ENCODE peak calls at places on chromosomes 2 and 18, in eight cellular contexts. P is PC-3, Y is OCI-LY7, G is GM23338, B is hepatocyte, O is neural progenitor cell, S is HCT116, T is MM.1S. E is an unnamed sample.

GRCh38 chr18:36366994-36367839 is 69.7 kb downstream of the FHOD3 start:
- DNase-seq in P (no peak), Y (no peak), G (no peak), B (no peak), O (no peak), S (no peak), T (no peak), E (no peak)

GRCh38 chr2:241993386-241994005 is 124.0 kb downstream of the RTP5 start:
- DNase-seq in P (no peak), Y (no peak), G (no peak), B (no peak), O (no peak), S (no peak), T (no peak), E (no peak)

GRCh38 chr2:2742745-2743144 is 411.7 kb upstream of the MYT1L start:
- DNase-seq in P (no peak), Y (no peak), G (no peak), B (no peak), O (no peak), S (no peak), T (no peak), E (peak)

GRCh38 chr2:36441816-36442215 is 86.2 kb downstream of the CRIM1 start:
- DNase-seq in P (peak), Y (no peak), G (no peak), B (no peak), O (no peak), S (no peak), T (no peak), E (peak)

GRCh38 chr2:160984426-160985077 is 175.7 kb upstream of the TANK start:
- DNase-seq in P (no peak), Y (no peak), G (no peak), B (no peak), O (no peak), S (no peak), T (no peak), E (peak)

GRCh38 chr2:30981101-30981500 is 157.1 kb downstream of the GALNT14 start:
- DNase-seq in P (no peak), Y (no peak), G (no peak), B (peak), O (no peak), S (no peak), T (no peak), E (no peak)

GRCh38 chr2:131519466-131519865 is 8.2 kb upstream of the CCDC74A start:
- DNase-seq in P (no peak), Y (no peak), G (no peak), B (no peak), O (no peak), S (no peak), T (no peak), E (no peak)

GRCh38 chr2:104434363-104434792 is 419.5 kb upstream of the POU3F3 start:
- DNase-seq in P (no peak), Y (no peak), G (peak), B (peak), O (peak), S (no peak), T (peak), E (peak)

GRCh38 chr18:29892960-29893558 is 1149.5 kb downstream of the DSC3 start:
- DNase-seq in P (peak), Y (peak), G (peak), B (no peak), O (peak), S (no peak), T (peak), E (peak)

GRCh38 chr2:234595829-234596228 is 98.9 kb upstream of the ARL4C start:
- DNase-seq in P (no peak), Y (no peak), G (no peak), B (no peak), O (no peak), S (no peak), T (no peak), E (peak)

GRCh38 chr2:43024515-43024962 is 201.9 kb downstream of the ZFP36L2 start:
- DNase-seq in P (peak), Y (peak), G (peak), B (peak), O (peak), S (peak), T (peak), E (peak)

GRCh38 chr2:219765236-219765635 is 137.8 kb downstream of the SLC4A3 start:
- DNase-seq in P (no peak), Y (peak), G (no peak), B (no peak), O (no peak), S (no peak), T (no peak), E (no peak)

GRCh38 chr18:48161911-48162698 is 231.6 kb upstream of the SMAD2 start:
- DNase-seq in P (no peak), Y (no peak), G (peak), B (no peak), O (no peak), S (no peak), T (no peak), E (no peak)

GRCh38 chr18:63951302-63951705 is 2.2 kb downstream of the HMSD start:
- DNase-seq in P (peak), Y (no peak), G (no peak), B (no peak), O (no peak), S (no peak), T (no peak), E (peak)

GRCh38 chr2:16181062-16181740 is 240.9 kb downstream of the MYCN start:
- DNase-seq in P (no peak), Y (no peak), G (no peak), B (no peak), O (no peak), S (no peak), T (no peak), E (no peak)

GRCh38 chr2:148813603-148814065 is 61.4 kb upstream of the KIF5C start:
- DNase-seq in P (no peak), Y (peak), G (peak), B (no peak), O (peak), S (no peak), T (no peak), E (no peak)

GRCh38 chr2:199581935-199582336 is 124.2 kb upstream of the SATB2 start:
- DNase-seq in P (no peak), Y (no peak), G (peak), B (no peak), O (peak), S (no peak), T (no peak), E (no peak)

GRCh38 chr18:13258792-13259385 is 40.3 kb downstream of the LDLRAD4 start:
- DNase-seq in P (no peak), Y (no peak), G (no peak), B (no peak), O (no peak), S (no peak), T (no peak), E (no peak)

GRCh38 chr2:38789689-38790088 is 11.7 kb downstream of the GEMIN6 start:
- DNase-seq in P (no peak), Y (no peak), G (no peak), B (no peak), O (no peak), S (no peak), T (no peak), E (no peak)

GRCh38 chr2:234241656-234242445 is 191.3 kb downstream of the SPP2 start:
- DNase-seq in P (peak), Y (no peak), G (no peak), B (no peak), O (peak), S (no peak), T (no peak), E (peak)

GRCh38 chr2:98568161-98568956 is 40.0 kb downstream of the COA5 start:
- DNase-seq in P (no peak), Y (no peak), G (no peak), B (no peak), O (no peak), S (no peak), T (no peak), E (peak)

GRCh38 chr2:130870161-130870485 is 33.4 kb downstream of the ARHGEF4 start:
- DNase-seq in P (no peak), Y (no peak), G (no peak), B (no peak), O (no peak), S (no peak), T (no peak), E (no peak)

GRCh38 chr2:197599285-197599965 is 76.0 kb downstream of the RFTN2 start:
- DNase-seq in P (peak), Y (peak), G (peak), B (peak), O (peak), S (peak), T (peak), E (peak)

GRCh38 chr2:237309416-237309815 is 104.5 kb downstream of the COL6A3 start:
- DNase-seq in P (no peak), Y (no peak), G (no peak), B (no peak), O (no peak), S (no peak), T (no peak), E (peak)

GRCh38 chr2:62624855-62625254 is 80.7 kb upstream of the EHBP1 start:
- DNase-seq in P (no peak), Y (no peak), G (no peak), B (no peak), O (no peak), S (no peak), T (no peak), E (no peak)

GRCh38 chr2:146321175-146321574 is 1523.7 kb upstream of the ACVR2A start:
- DNase-seq in P (no peak), Y (no peak), G (peak), B (no peak), O (peak), S (no peak), T (no peak), E (no peak)

GRCh38 chr2:146323564-146323963 is 1521.3 kb upstream of the ACVR2A start:
- DNase-seq in P (no peak), Y (no peak), G (no peak), B (no peak), O (no peak), S (no peak), T (no peak), E (peak)

GRCh38 chr2:146324954-146325353 is 1519.9 kb upstream of the ACVR2A start:
- DNase-seq in P (peak), Y (no peak), G (no peak), B (no peak), O (no peak), S (no peak), T (no peak), E (peak)
- TF ChIP-seq EZH2phosphoT487 in P (no peak), Y (no peak), G (no peak), B (no peak), O (no peak), S (no peak), T (no peak), E (no peak)

DNA sequence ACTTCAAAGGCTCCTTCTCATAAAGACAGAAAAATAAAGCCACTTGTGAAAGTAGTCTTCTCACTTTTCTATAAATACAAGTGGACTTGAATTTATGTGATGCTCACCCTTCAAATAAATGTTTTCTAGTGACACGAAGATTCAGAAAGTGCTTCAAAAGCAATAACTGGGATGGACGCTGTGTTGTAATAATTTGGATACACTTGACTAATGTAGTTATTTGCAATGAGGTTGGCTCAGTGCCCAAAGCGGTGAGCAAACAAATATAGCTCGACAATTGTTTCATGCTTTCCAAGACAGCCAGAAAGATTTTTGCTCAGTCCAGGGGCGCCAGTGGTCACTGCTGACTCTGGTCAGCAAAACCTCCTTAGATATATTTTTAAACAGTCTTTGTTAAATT is 278.6 kb upstream of the KLHL14 start:
- DNase-seq in P (peak), Y (no peak), G (no peak), B (peak), O (no peak), S (no peak), T (no peak), E (peak)
- TF ChIP-seq EZH2phosphoT487 in P (no peak), Y (no peak), G (no peak), B (no peak), O (no peak), S (no peak), T (no peak), E (no peak)

DNA sequence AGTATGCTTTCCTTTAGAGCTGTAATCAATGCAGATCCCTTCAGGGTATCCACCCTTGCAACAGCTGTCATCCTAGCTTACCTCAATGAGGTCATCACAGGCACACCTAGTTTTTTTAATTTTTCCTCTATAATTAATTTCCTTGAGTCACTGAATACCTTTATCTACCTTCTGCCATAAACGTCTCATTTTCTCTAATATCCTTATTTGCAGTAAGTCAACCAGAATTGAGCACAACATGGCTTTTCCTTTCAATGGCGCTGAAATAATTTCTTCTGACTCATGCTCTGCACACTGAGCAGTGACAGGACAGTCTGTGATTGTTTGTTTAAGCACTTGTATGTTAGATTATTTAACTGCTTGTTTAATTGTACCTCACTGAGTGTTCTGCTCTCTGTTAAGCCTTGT is 49.4 kb downstream of the ETAA1 start:
- DNase-seq in P (peak), Y (no peak), G (no peak), B (peak), O (no peak), S (no peak), T (no peak), E (no peak)
- TF ChIP-seq EZH2phosphoT487 in P (no peak), Y (no peak), G (no peak), B (no peak), O (no peak), S (no peak), T (no peak), E (no peak)

DNA sequence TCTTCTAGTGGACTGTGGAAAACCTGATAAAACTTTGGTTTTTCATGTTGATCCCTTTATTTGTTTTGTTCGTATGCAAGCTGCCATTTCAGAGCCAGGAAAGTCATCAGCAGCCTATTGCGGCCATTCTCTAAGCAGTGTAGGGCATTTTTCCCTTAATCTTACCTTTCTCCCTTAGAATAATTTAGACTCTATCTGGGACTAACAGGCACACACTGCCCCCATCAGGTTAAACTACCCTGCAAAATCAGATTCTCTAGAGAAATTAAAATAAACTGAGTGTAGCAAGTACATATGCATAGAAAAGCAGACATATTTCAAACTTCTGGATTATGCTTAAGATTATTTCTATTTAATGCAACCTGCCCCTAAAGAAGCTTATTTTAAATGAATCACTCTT is 347.4 kb downstream of the METTL4 start:
- DNase-seq in P (peak), Y (peak), G (peak), B (peak), O (peak), S (peak), T (no peak), E (peak)
- TF ChIP-seq EZH2phosphoT487 in P (no peak), Y (no peak), G (no peak), B (no peak), O (no peak), S (no peak), T (no peak), E (no peak)

DNA sequence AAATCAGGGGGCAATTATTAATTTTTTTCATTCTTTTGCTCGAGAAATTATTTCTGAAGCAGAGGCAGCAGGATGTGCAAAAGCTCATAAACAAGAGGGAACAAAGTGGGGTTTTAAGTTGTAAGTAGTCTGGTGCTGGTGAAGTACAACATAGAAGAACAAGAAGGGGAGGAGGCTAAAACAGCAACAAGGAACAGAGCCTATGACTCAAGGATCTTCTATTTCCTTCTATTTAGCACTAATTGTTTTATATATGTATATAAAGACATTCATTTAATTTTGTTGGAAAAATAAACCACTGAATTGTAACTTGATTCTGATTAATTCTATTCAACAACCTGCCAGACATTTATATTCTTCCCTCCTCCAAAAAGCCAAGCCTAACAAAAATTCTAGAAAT is 35.0 kb downstream of the YES1 start:
- DNase-seq in P (no peak), Y (no peak), G (no peak), B (no peak), O (no peak), S (no peak), T (no peak), E (peak)
- TF ChIP-seq EZH2phosphoT487 in P (no peak), Y (no peak), G (no peak), B (no peak), O (no peak), S (no peak), T (no peak), E (no peak)

DNA sequence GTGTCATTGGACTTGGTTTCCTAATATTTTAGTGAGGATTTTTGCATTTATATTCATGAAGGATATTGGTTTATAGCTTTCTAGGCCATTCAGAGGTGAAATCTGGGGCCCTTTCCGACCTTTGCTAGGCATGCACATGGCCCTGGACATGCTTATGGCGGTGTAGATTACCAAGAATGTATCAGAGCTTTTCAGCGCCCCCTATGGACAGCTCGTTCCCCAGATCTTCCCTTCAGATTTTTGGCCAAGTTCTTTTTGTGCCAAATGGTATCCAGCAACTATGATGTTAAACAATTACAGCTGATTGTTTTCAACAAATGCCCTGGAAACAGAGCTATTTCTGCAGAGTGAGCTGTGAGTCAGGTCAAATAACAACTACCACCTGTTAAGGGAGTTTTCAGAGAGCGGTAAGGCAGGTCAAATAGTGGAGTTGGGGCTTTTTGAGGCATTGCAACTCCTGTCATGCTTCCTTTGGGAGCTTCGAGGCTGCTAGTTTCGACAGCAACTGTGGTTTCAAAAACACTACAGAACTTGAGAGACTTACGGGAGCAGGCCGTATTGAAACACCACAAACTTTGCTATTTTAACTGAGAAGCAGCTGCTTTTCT is 188.3 kb downstream of the ZNF516 start:
- DNase-seq in P (no peak), Y (peak), G (peak), B (no peak), O (peak), S (peak), T (peak), E (no peak)
- TF ChIP-seq EZH2phosphoT487 in P (no peak), Y (no peak), G (no peak), B (no peak), O (no peak), S (no peak), T (no peak), E (no peak)